ENCODE peak calls at places on chromosomes 5 and 9, in six cellular contexts. One of them, this sample, is unnamed.
A peak's percentile ranks its signal among the peaks of the same experiment; 100 is the strongest.

GRCh38 chr5:139068494-139069152 is 129.5 kb downstream of the SIL1 start:
- DNase-seq in PC-3: no peak
- DNase-seq in MM.1S: no peak
- DNase-seq in endothelial cell of umbilical vein: no peak
- DNase-seq in GM23248: no peak
- DNase-seq in mammary epithelial cell: no peak
- DNase-seq in this sample: no peak

GRCh38 chr5:60652206-60652605 is 47.8 kb downstream of the DEPDC1B start:
- DNase-seq in PC-3: peak; percentile 87
- DNase-seq in mammary epithelial cell: peak; percentile 92
- DNase-seq in GM23248: peak; percentile 94
- DNase-seq in MM.1S: no peak
- DNase-seq in endothelial cell of umbilical vein: peak; percentile 7
- DNase-seq in this sample: no peak

GRCh38 chr5:143135832-143136551 is 267.5 kb downstream of the NR3C1 start:
- DNase-seq in MM.1S: no peak
- DNase-seq in mammary epithelial cell: no peak
- DNase-seq in PC-3: no peak
- DNase-seq in endothelial cell of umbilical vein: no peak
- DNase-seq in GM23248: no peak
- DNase-seq in this sample: no peak

GRCh38 chr5:122458278-122458872 is 146.3 kb downstream of the SNCAIP start:
- DNase-seq in endothelial cell of umbilical vein: peak; percentile 9
- DNase-seq in GM23248: peak; percentile 49
- DNase-seq in MM.1S: peak; percentile 31
- DNase-seq in mammary epithelial cell: no peak
- DNase-seq in PC-3: peak; percentile 34
- DNase-seq in this sample: peak; percentile 13

GRCh38 chr5:135141303-135142268 is 107.6 kb upstream of the PITX1 start:
- DNase-seq in MM.1S: no peak
- DNase-seq in endothelial cell of umbilical vein: no peak
- DNase-seq in PC-3: peak; percentile 46
- DNase-seq in mammary epithelial cell: peak; percentile 51
- DNase-seq in GM23248: peak; percentile 45
- DNase-seq in this sample: no peak

GRCh38 chr5:15031180-15031579 is 159.6 kb upstream of the ANKH start:
- DNase-seq in endothelial cell of umbilical vein: no peak
- DNase-seq in MM.1S: no peak
- DNase-seq in GM23248: no peak
- DNase-seq in mammary epithelial cell: no peak
- DNase-seq in PC-3: no peak
- DNase-seq in this sample: no peak

GRCh38 chr5:156473271-156473935 is 146.4 kb downstream of the SGCD start:
- DNase-seq in MM.1S: no peak
- DNase-seq in mammary epithelial cell: peak; percentile 15
- DNase-seq in PC-3: no peak
- DNase-seq in GM23248: peak; percentile 81
- DNase-seq in endothelial cell of umbilical vein: no peak
- DNase-seq in this sample: no peak

GRCh38 chr5:172744106-172745104 is 26.6 kb downstream of the DUSP1 start:
- DNase-seq in GM23248: no peak
- DNase-seq in MM.1S: no peak
- DNase-seq in mammary epithelial cell: no peak
- DNase-seq in endothelial cell of umbilical vein: no peak
- DNase-seq in PC-3: no peak
- DNase-seq in this sample: no peak

GRCh38 chr5:76737846-76738245 is 21.9 kb downstream of the F2R start:
- DNase-seq in mammary epithelial cell: no peak
- DNase-seq in endothelial cell of umbilical vein: no peak
- DNase-seq in MM.1S: no peak
- DNase-seq in PC-3: no peak
- DNase-seq in GM23248: no peak
- DNase-seq in this sample: no peak

GRCh38 chr9:100064872-100065581 is 33.8 kb downstream of the ERP44 start:
- DNase-seq in GM23248: peak; percentile 84
- DNase-seq in MM.1S: no peak
- DNase-seq in mammary epithelial cell: peak; percentile 80
- DNase-seq in endothelial cell of umbilical vein: no peak
- DNase-seq in PC-3: peak; percentile 77
- DNase-seq in this sample: no peak

GRCh38 chr5:173611706-173612105 is 4.7 kb downstream of the BOD1 start:
- DNase-seq in GM23248: no peak
- DNase-seq in endothelial cell of umbilical vein: no peak
- DNase-seq in MM.1S: no peak
- DNase-seq in mammary epithelial cell: no peak
- DNase-seq in PC-3: no peak
- DNase-seq in this sample: no peak

GRCh38 chr5:110086658-110087388 is 397.1 kb downstream of the MAN2A1 start:
- DNase-seq in MM.1S: no peak
- DNase-seq in mammary epithelial cell: peak; percentile 96
- DNase-seq in GM23248: peak; percentile 97
- DNase-seq in endothelial cell of umbilical vein: no peak
- DNase-seq in PC-3: peak; percentile 51
- DNase-seq in this sample: peak; percentile 36

GRCh38 chr5:79849061-79849460 is 142.0 kb downstream of the MTX3 start:
- DNase-seq in mammary epithelial cell: no peak
- DNase-seq in PC-3: no peak
- DNase-seq in GM23248: no peak
- DNase-seq in endothelial cell of umbilical vein: no peak
- DNase-seq in MM.1S: no peak
- DNase-seq in this sample: no peak
- H3K4me2 ChIP-seq in mammary epithelial cell: no peak overlapping the region
- H3K4me2 ChIP-seq in PC-3: no peak overlapping the region
- H3K4me2 ChIP-seq in GM23248: no peak overlapping the region
- H3K4me2 ChIP-seq in endothelial cell of umbilical vein: no peak overlapping the region
- H3K4me2 ChIP-seq in MM.1S: no peak overlapping the region
- H3K4me2 ChIP-seq in this sample: no peak overlapping the region

GRCh38 chr5:42810905-42811590 is 644 bp downstream of the SELENOP start:
- DNase-seq in MM.1S: no peak
- DNase-seq in mammary epithelial cell: no peak
- DNase-seq in GM23248: peak; percentile 10
- DNase-seq in endothelial cell of umbilical vein: no peak
- DNase-seq in PC-3: no peak
- DNase-seq in this sample: no peak

GRCh38 chr5:42812620-42813019 is 928 bp upstream of the SELENOP start:
- DNase-seq in MM.1S: no peak
- DNase-seq in GM23248: no peak
- DNase-seq in endothelial cell of umbilical vein: no peak
- DNase-seq in mammary epithelial cell: no peak
- DNase-seq in PC-3: no peak
- DNase-seq in this sample: no peak

GRCh38 chr5:42813533-42813932 is 1.8 kb upstream of the SELENOP start:
- DNase-seq in mammary epithelial cell: no peak
- DNase-seq in endothelial cell of umbilical vein: no peak
- DNase-seq in PC-3: no peak
- DNase-seq in MM.1S: no peak
- DNase-seq in GM23248: no peak
- DNase-seq in this sample: no peak

GRCh38 chr5:42808888-42809611 is 2.6 kb downstream of the SELENOP start:
- DNase-seq in GM23248: no peak
- DNase-seq in PC-3: no peak
- DNase-seq in MM.1S: no peak
- DNase-seq in endothelial cell of umbilical vein: no peak
- DNase-seq in mammary epithelial cell: no peak
- DNase-seq in this sample: no peak

GRCh38 chr5:42811591-42812392 is at the start of gene SELENOP:
- DNase-seq in MM.1S: peak; percentile 58
- DNase-seq in endothelial cell of umbilical vein: peak; percentile 8
- DNase-seq in mammary epithelial cell: peak; percentile 54
- DNase-seq in GM23248: peak; percentile 19
- DNase-seq in PC-3: peak; percentile 51
- DNase-seq in this sample: no peak
- H3K79me2 ChIP-seq in MM.1S: no peaks in the 10 kb centered on the region
- H3K79me2 ChIP-seq in endothelial cell of umbilical vein: no peaks in the 10 kb centered on the region
- H3K79me2 ChIP-seq in mammary epithelial cell: no peaks in the 10 kb centered on the region
- H3K79me2 ChIP-seq in GM23248: no peaks in the 10 kb centered on the region
- H3K79me2 ChIP-seq in PC-3: no peaks in the 10 kb centered on the region
- H3K79me2 ChIP-seq in this sample: no peaks in the 10 kb centered on the region

GRCh38 chr9:86282979-86283535 is 719 bp upstream of the ISCA1 start:
- DNase-seq in PC-3: peak; percentile 66
- DNase-seq in GM23248: peak; percentile 94
- DNase-seq in mammary epithelial cell: peak; percentile 89
- DNase-seq in MM.1S: no peak
- DNase-seq in endothelial cell of umbilical vein: no peak
- DNase-seq in this sample: no peak
- H3K9ac ChIP-seq in PC-3: peak overlapping the region; percentile 94
- H3K9ac ChIP-seq in GM23248: peak overlapping the region; percentile 97
- H3K9ac ChIP-seq in mammary epithelial cell: peak overlapping the region; percentile 94
- H3K9ac ChIP-seq in MM.1S: peak overlapping the region; percentile 98
- H3K9ac ChIP-seq in endothelial cell of umbilical vein: peak overlapping the region; percentile 77
- H3K9ac ChIP-seq in this sample: peak overlapping the region; percentile 96

DNA sequence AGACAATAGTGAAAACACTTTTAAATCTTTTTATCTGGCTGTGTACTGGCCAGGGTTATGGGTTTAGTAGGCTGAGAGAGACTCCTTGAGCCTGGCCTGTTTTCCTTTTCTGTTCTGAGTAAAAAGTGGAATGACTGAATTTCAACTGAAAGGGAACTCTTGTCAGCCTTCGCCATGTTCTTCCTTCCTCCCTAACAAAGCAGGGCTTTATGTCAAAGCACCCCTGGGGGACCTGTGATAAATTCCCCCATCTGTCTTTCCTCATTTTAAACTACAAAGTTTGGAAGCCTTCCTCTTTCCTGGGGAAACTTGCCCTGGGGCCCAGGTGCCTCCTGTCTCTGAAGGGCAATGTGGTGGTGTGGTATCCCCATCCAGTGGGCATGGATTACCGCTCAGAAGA is 29.7 kb downstream of the LARP1 start:
- DNase-seq in mammary epithelial cell: no peak
- DNase-seq in GM23248: no peak
- DNase-seq in MM.1S: no peak
- DNase-seq in endothelial cell of umbilical vein: no peak
- DNase-seq in PC-3: no peak
- DNase-seq in this sample: no peak
- H3K4me2 ChIP-seq in mammary epithelial cell: no peak overlapping the region
- H3K4me2 ChIP-seq in GM23248: no peak overlapping the region
- H3K4me2 ChIP-seq in MM.1S: no peak overlapping the region
- H3K4me2 ChIP-seq in endothelial cell of umbilical vein: no peak overlapping the region
- H3K4me2 ChIP-seq in PC-3: no peak overlapping the region
- H3K4me2 ChIP-seq in this sample: no peak overlapping the region

DNA sequence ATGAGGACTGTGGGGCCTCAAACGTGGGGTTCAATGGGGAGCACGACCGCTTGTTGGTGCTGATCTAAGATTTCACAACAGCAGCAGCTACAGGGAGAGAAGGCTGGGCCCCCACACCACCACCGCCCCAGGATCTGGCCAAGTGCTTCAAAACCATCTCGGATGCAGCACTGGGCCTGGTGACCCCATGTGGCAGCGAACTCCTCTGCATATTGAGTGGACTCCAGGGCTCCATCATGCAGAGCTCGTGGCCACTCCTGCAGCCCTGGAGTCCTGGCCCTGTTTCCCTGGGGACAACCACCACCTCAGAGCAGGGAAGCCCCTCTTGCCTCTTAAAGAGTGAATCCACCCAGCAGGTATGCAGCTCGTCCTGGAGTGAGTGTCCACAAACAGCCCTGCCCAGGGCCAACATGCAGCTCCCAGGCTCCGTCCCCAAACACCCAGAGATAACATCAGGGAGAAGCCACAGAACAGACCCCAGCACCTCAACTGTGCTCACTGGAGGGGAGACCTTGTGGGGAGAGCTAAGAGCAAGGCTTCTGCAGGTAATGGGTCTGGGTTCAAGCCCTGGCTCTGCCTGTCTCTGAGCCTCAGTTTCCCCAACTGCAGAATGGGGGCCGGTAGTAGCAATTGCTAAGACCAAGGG is 103.1 kb upstream of the SARDH start:
- DNase-seq in MM.1S: no peak
- DNase-seq in endothelial cell of umbilical vein: no peak
- DNase-seq in PC-3: no peak
- DNase-seq in GM23248: no peak
- DNase-seq in mammary epithelial cell: no peak
- DNase-seq in this sample: no peak
- H3K79me2 ChIP-seq in MM.1S: no peaks in the 10 kb centered on the region
- H3K79me2 ChIP-seq in endothelial cell of umbilical vein: peaks cover 9% of the 10 kb centered on the region
- H3K79me2 ChIP-seq in PC-3: no peaks in the 10 kb centered on the region
- H3K79me2 ChIP-seq in GM23248: no peaks in the 10 kb centered on the region
- H3K79me2 ChIP-seq in mammary epithelial cell: peaks cover 81% of the 10 kb centered on the region
- H3K79me2 ChIP-seq in this sample: no peaks in the 10 kb centered on the region

GRCh38 chr5:179326176-179326997 is 18.9 kb downstream of the ADAMTS2 start:
- DNase-seq in mammary epithelial cell: no peak
- DNase-seq in GM23248: peak; percentile 85
- DNase-seq in MM.1S: no peak
- DNase-seq in PC-3: no peak
- DNase-seq in endothelial cell of umbilical vein: no peak
- DNase-seq in this sample: no peak
- H3K9ac ChIP-seq in mammary epithelial cell: no peak overlapping the region
- H3K9ac ChIP-seq in GM23248: peak overlapping the region; percentile 63
- H3K9ac ChIP-seq in MM.1S: no peak overlapping the region
- H3K9ac ChIP-seq in PC-3: no peak overlapping the region
- H3K9ac ChIP-seq in endothelial cell of umbilical vein: no peak overlapping the region
- H3K9ac ChIP-seq in this sample: no peak overlapping the region